ENCODE peak calls at places on chromosomes 1 and 21, in six cellular contexts. R, H, L, S, C and T are unnamed samples.

GRCh38 chr1:32619701-32620485 is 30.5 kb downstream of the ZBTB8OS start:
- DNase-seq in R (no peak), H (peak), L (no peak), S (no peak), C (no peak), T (peak)

GRCh38 chr1:172041102-172041501 is 199.8 kb downstream of the DNM3 start:
- DNase-seq in R (no peak), H (no peak), L (no peak), S (no peak), C (no peak), T (no peak)

GRCh38 chr1:183069562-183070216 is 46.5 kb downstream of the LAMC1 start:
- DNase-seq in R (no peak), H (no peak), L (no peak), S (no peak), C (no peak), T (no peak)

GRCh38 chr1:25795955-25796806 is 3.8 kb upstream of the SELENON start:
- DNase-seq in R (no peak), H (no peak), L (no peak), S (no peak), C (no peak), T (no peak)

GRCh38 chr1:192809286-192810252 is 730 bp downstream of the RGS2 start:
- DNase-seq in R (no peak), H (peak), L (no peak), S (peak), C (no peak), T (peak)

GRCh38 chr1:19639999-19640362 is 4.1 kb upstream of the NBL1 start:
- DNase-seq in R (no peak), H (peak), L (no peak), S (no peak), C (no peak), T (no peak)

GRCh38 chr1:224183591-224184312 is 712 bp downstream of the DEGS1 start:
- DNase-seq in R (no peak), H (peak), L (no peak), S (peak), C (no peak), T (peak)

GRCh38 chr1:246587606-246588005 is 21.4 kb downstream of the CNST start:
- DNase-seq in R (no peak), H (peak), L (no peak), S (no peak), C (no peak), T (no peak)

GRCh38 chr1:227225715-227226346 is 92.5 kb downstream of the CDC42BPA start:
- DNase-seq in R (no peak), H (peak), L (no peak), S (no peak), C (no peak), T (no peak)

GRCh38 chr1:153538315-153538821 is 2.4 kb downstream of the S100A5 start:
- DNase-seq in R (no peak), H (no peak), L (no peak), S (peak), C (no peak), T (peak)

GRCh38 chr1:203464226-203464625 is 11.4 kb upstream of the PRELP start:
- DNase-seq in R (no peak), H (no peak), L (no peak), S (peak), C (no peak), T (no peak)

GRCh38 chr1:6033986-6034749 is 11.5 kb upstream of the KCNAB2 start:
- DNase-seq in R (no peak), H (no peak), L (no peak), S (no peak), C (no peak), T (peak)

GRCh38 chr1:212291505-212292134 is 6.4 kb downstream of the PPP2R5A start:
- DNase-seq in R (no peak), H (peak), L (no peak), S (no peak), C (no peak), T (peak)

GRCh38 chr1:2258996-2259395 is 30.9 kb downstream of the SKI start:
- DNase-seq in R (no peak), H (no peak), L (no peak), S (no peak), C (no peak), T (no peak)

GRCh38 chr1:45014403-45015028 is 2.5 kb downstream of the UROD start:
- DNase-seq in R (no peak), H (peak), L (peak), S (peak), C (peak), T (peak)

GRCh38 chr1:44714944-44715571 is 15.9 kb downstream of the RNU5D-1 start:
- DNase-seq in R (no peak), H (peak), L (peak), S (peak), C (no peak), T (peak)

GRCh38 chr1:29164588-29164987 is 17.1 kb downstream of the SRSF4 start:
- DNase-seq in R (no peak), H (no peak), L (no peak), S (no peak), C (no peak), T (no peak)

GRCh38 chr1:200837931-200838571 is 34.7 kb upstream of the GPR25 start:
- DNase-seq in R (no peak), H (peak), L (no peak), S (no peak), C (no peak), T (peak)

GRCh38 chr1:109161836-109162606 is 48.1 kb downstream of the ELAPOR1 start:
- DNase-seq in R (no peak), H (peak), L (peak), S (peak), C (no peak), T (peak)

GRCh38 chr21:41861255-41861654 is 17.9 kb downstream of the PRDM15 start:
- DNase-seq in R (no peak), H (no peak), L (no peak), S (no peak), C (no peak), T (no peak)

GRCh38 chr21:40620386-40621145 is 226.4 kb downstream of the DSCAM start:
- DNase-seq in R (no peak), H (no peak), L (no peak), S (no peak), C (no peak), T (no peak)

GRCh38 chr1:21775542-21775899 is 7.4 kb downstream of the USP48 start:
- DNase-seq in R (no peak), H (no peak), L (no peak), S (no peak), C (no peak), T (no peak)

GRCh38 chr1:67651031-67651430 is 34.0 kb upstream of the GADD45A start:
- DNase-seq in R (no peak), H (no peak), L (no peak), S (no peak), C (no peak), T (no peak)

GRCh38 chr1:235047331-235047871 is 81.2 kb downstream of the TOMM20 start:
- DNase-seq in R (no peak), H (no peak), L (no peak), S (peak), C (no peak), T (peak)

GRCh38 chr1:197200468-197200899 is 54.0 kb upstream of the ASPM start:
- DNase-seq in R (no peak), H (peak), L (no peak), S (no peak), C (no peak), T (no peak)

GRCh38 chr1:2088434-2088833 is 38.2 kb downstream of the PRKCZ start:
- DNase-seq in R (no peak), H (peak), L (no peak), S (no peak), C (no peak), T (no peak)

GRCh38 chr1:206498685-206499084 is 8.6 kb upstream of the RASSF5 start:
- DNase-seq in R (no peak), H (no peak), L (no peak), S (no peak), C (no peak), T (no peak)

GRCh38 chr1:151326619-151327222 is 495 bp downstream of the PI4KB start:
- DNase-seq in R (peak), H (peak), L (peak), S (peak), C (no peak), T (peak)

GRCh38 chr1:87902830-87903614 is 574.3 kb downstream of the LMO4 start:
- DNase-seq in R (no peak), H (peak), L (no peak), S (no peak), C (no peak), T (peak)

GRCh38 chr1:5941671-5942070 is 50.6 kb downstream of the NPHP4 start:
- DNase-seq in R (no peak), H (no peak), L (no peak), S (peak), C (no peak), T (no peak)

GRCh38 chr1:100265562-100265930 is 470 bp upstream of the RTCA start:
- DNase-seq in R (no peak), H (no peak), L (no peak), S (no peak), C (no peak), T (no peak)

GRCh38 chr1:14835725-14836124 is 237.2 kb downstream of the KAZN start:
- DNase-seq in R (no peak), H (peak), L (no peak), S (no peak), C (no peak), T (peak)

GRCh38 chr1:64933296-64934070 is 32.9 kb downstream of the JAK1 start:
- DNase-seq in R (no peak), H (peak), L (no peak), S (peak), C (peak), T (no peak)

GRCh38 chr1:153774780-153775431 is at the start of gene SLC27A3:
- DNase-seq in R (no peak), H (peak), L (no peak), S (peak), C (no peak), T (peak)

GRCh38 chr1:221284028-221284427 is 404.8 kb downstream of the HLX start:
- DNase-seq in R (no peak), H (peak), L (no peak), S (no peak), C (no peak), T (no peak)

DNA sequence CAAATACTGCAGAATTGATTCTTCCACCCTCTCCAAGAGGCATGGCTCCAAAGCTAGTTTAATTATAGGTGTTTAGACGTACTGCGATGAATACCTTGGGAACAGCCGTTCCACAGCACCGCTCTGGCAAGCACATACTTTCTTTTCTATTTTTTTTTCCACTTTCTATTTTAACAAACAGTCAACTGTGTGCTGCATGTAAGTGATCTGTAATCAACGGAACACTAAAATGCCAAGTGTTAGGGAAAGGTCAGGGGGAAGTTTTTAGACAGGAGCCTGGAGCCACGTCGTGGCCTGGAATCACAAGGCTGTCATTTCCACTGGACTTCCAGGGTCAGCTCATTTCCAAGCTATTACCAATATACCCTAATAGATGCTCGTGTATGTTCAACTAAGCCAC is 486.5 kb upstream of the DAB1 start:
- DNase-seq in R (no peak), H (no peak), L (no peak), S (no peak), C (no peak), T (no peak)
- H3K4me3 ChIP-seq in R (no peak), H (no peak), L (no peak), S (no peak), C (no peak), T (no peak)

GRCh38 chr1:179251675-179252074 is 22.2 kb upstream of the ABL2 start:
- DNase-seq in R (no peak), H (peak), L (no peak), S (no peak), C (no peak), T (peak)
- TF ChIP-seq CTCF in R (no peak), H (peak), L (no peak), S (peak), C (no peak), T (peak)

GRCh38 chr1:35576061-35576765 is 3.1 kb downstream of the TFAP2E start:
- DNase-seq in R (no peak), H (no peak), L (no peak), S (no peak), C (no peak), T (no peak)
- H3K4me3 ChIP-seq in R (peak), H (no peak), L (no peak), S (no peak), C (peak), T (no peak)

GRCh38 chr1:30662291-30662840 is 61.0 kb downstream of the MATN1 start:
- DNase-seq in R (no peak), H (no peak), L (no peak), S (no peak), C (no peak), T (no peak)

GRCh38 chr1:30663596-30664091 is 59.7 kb downstream of the MATN1 start:
- DNase-seq in R (no peak), H (no peak), L (no peak), S (no peak), C (no peak), T (no peak)

GRCh38 chr1:30660241-30660640 is 63.1 kb downstream of the MATN1 start:
- DNase-seq in R (no peak), H (no peak), L (no peak), S (no peak), C (no peak), T (no peak)

GRCh38 chr1:30659702-30660101 is 63.7 kb downstream of the MATN1 start:
- DNase-seq in R (no peak), H (no peak), L (no peak), S (no peak), C (no peak), T (no peak)

DNA sequence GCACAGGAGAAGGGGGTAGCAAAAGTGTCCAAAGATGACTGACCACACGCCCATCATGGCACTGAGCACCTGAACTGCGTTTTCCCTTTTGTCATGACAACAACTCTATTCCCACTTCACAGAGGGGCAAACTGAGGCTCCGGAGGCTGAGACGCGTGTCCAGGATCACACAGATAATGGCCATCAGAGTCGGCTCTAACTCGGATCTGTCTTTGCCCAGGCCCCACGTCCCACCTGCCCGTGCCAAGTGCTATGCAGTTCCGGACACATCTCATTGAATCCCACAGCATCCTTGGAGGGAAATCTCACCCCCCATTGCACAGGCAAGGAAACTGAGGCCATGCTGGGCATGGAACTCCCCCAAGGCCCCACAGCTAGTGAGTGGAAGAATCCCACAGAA is 62.1 kb downstream of the MATN1 start:
- DNase-seq in R (no peak), H (no peak), L (no peak), S (no peak), C (no peak), T (no peak)
- TF ChIP-seq CTCF in R (no peak), H (no peak), L (no peak), S (no peak), C (no peak), T (no peak)

DNA sequence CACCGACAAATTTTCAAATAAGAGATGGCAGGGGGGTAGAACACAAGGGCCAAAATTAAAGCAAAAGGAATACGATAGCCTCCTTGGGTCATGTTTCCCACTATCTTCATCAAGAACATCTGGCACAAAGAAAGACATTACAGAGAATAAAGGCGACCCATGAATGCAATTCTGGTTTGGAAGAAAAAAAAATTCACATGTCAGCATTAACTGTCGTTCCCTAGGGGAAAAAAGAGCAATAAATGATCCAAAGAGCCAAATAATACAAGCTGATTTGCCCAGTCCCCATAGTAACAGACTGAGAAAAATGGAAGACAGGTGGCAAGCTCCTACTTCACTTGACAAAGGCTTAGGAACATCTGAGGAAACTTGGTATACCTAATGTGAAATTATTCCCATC is 4.5 kb downstream of the STIL start:
- DNase-seq in R (no peak), H (no peak), L (no peak), S (no peak), C (no peak), T (no peak)
- H3K4me3 ChIP-seq in R (no peak), H (no peak), L (no peak), S (no peak), C (no peak), T (no peak)

GRCh38 chr21:45225741-45226327 is 61.9 kb downstream of the POFUT2 start:
- DNase-seq in R (no peak), H (peak), L (no peak), S (no peak), C (no peak), T (no peak)
- TF ChIP-seq CTCF in R (no peak), H (no peak), L (no peak), S (no peak), C (no peak), T (no peak)

DNA sequence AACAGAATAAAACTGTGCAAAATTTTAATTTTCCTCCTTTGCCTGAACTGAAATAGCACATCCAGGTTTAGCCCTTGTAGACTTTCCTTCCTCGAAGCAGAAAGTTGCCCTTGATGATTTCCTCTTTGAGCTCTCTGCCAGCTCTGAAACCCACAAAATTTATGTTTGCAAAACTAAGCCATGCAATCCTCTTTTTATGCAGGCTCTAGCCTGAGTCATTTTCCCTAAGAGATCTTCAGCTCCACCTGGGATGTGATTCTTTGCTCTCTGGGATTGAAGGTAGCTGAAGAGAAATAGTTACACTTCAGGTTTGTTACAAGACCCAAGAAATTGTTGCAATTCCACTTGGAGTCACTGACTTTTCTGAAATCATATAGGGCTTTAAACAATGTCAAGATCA is 1.4 kb upstream of the F3 start:
- DNase-seq in R (no peak), H (peak), L (no peak), S (no peak), C (no peak), T (no peak)
- H3K4me3 ChIP-seq in R (peak), H (peak), L (no peak), S (peak), C (peak), T (no peak)

DNA sequence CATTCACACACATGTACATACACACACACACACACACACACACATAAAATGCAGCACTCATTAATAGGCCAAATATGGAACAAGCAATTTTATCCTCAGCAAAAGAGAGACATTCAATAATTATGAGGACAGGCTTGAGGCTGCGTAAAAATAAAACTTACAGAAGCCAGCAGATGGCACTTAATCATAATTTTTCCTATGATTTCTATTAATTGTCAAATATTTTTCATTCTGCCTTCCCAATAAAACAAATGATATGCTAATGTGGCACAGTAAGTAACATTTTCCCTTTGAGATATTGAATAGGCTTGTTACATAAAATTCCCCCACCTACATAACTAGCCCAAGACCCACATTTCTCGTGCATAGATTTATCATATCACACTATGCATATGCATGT is 55.4 kb upstream of the PTGFRN start:
- DNase-seq in R (no peak), H (no peak), L (no peak), S (no peak), C (no peak), T (no peak)
- TF ChIP-seq CTCF in R (no peak), H (no peak), L (no peak), S (no peak), C (no peak), T (no peak)